ENCODE peak calls at places on chromosomes 11 and 22, in four cellular contexts. O is body of pancreas; Y is central memory CD4-positive, alpha-beta T cell; H is activated CD4-positive, alpha-beta T cell treated with anti-CD3 and anti-CD28 coated beads, Interleukin-2, amount 50 U/mL, for 48 hours. V is an unnamed sample.

GRCh38 chr11:114263510-114264170 is 32.6 kb upstream of the NNMT start:
- DNase-seq in O (no peak), Y (no peak), H (no peak), V (no peak)

GRCh38 chr22:48889887-48890692 is 937.6 kb downstream of the BRD1 start:
- DNase-seq in O (no peak), Y (no peak), H (no peak), V (no peak)

GRCh38 chr22:33919591-33920501 is at the start of gene LARGE1:
- DNase-seq in O (peak; percentile 53), Y (no peak), H (peak; percentile 12), V (peak; percentile 36)

GRCh38 chr22:19844423-19845368 is 10.0 kb downstream of the GNB1L start:
- DNase-seq in O (peak; percentile 57), Y (peak; percentile 21), H (no peak), V (no peak)

GRCh38 chr11:68961245-68961644 is 19.5 kb downstream of the MRGPRD start:
- DNase-seq in O (no peak), Y (no peak), H (no peak), V (no peak)

GRCh38 chr22:39545310-39546063 is 12.9 kb upstream of the RPS19BP1 start:
- DNase-seq in O (peak; percentile 56), Y (peak; percentile 51), H (peak; percentile 75), V (peak; percentile 59)

GRCh38 chr11:69173326-69173725 is 17.6 kb downstream of the SMIM38 start:
- DNase-seq in O (no peak), Y (no peak), H (no peak), V (no peak)

GRCh38 chr11:2301631-2302272 is at the start of the genes C11orf21 and TSPAN32:
- DNase-seq in O (peak; percentile 64), Y (peak; percentile 73), H (peak; percentile 72), V (peak; percentile 56)

GRCh38 chr11:62539238-62539925 is 7.2 kb downstream of the AHNAK start:
- DNase-seq in O (peak; percentile 49), Y (no peak), H (peak; percentile 75), V (no peak)

GRCh38 chr11:106714179-106714578 is 304.1 kb downstream of the GUCY1A2 start:
- DNase-seq in O (no peak), Y (no peak), H (no peak), V (no peak)

GRCh38 chr22:35611891-35612576 is 5.1 kb downstream of the MB start:
- DNase-seq in O (no peak), Y (no peak), H (peak; percentile 18), V (no peak)

GRCh38 chr22:40748388-40748970 is 69.2 kb downstream of the MCHR1 start:
- DNase-seq in O (no peak), Y (no peak), H (no peak), V (no peak)

GRCh38 chr11:132604446-132604845 is 927.9 kb downstream of the OPCML start:
- DNase-seq in O (no peak), Y (no peak), H (no peak), V (no peak)

GRCh38 chr11:69339041-69339733 is 45.2 kb downstream of the MYEOV start:
- DNase-seq in O (no peak), Y (no peak), H (no peak), V (peak; percentile 3)

GRCh38 chr22:17102297-17102667 is 17.5 kb downstream of the IL17RA start:
- DNase-seq in O (no peak), Y (no peak), H (no peak), V (no peak)

GRCh38 chr11:43556269-43556668 is 124.3 kb upstream of the HSD17B12 start:
- DNase-seq in O (no peak), Y (no peak), H (no peak), V (no peak)

GRCh38 chr11:97332271-97332670 is 942.5 kb downstream of the JRKL start:
- DNase-seq in O (no peak), Y (no peak), H (no peak), V (no peak)

GRCh38 chr22:40236131-40236665 is 58.5 kb downstream of the TNRC6B start:
- DNase-seq in O (no peak), Y (no peak), H (no peak), V (no peak)

GRCh38 chr22:19107730-19108074 is 14.5 kb downstream of the DGCR2 start:
- DNase-seq in O (no peak), Y (no peak), H (no peak), V (no peak)